ENCODE peak calls at places on chromosomes 7 and 10, in ten cellular contexts. G, Y, J, N, C, B, E, L, I and S are unnamed samples.

GRCh38 chr7:67019562-67020390 is 23.1 kb downstream of the TYW1 start:
- DNase-seq in E (no peak), C (peak; percentile 18), B (no peak), I (no peak), Y (no peak), L (no peak), G (no peak), J (peak; percentile 76), N (no peak), S (no peak)

GRCh38 chr7:127920787-127921438 is 110.3 kb downstream of the LRRC4 start:
- DNase-seq in N (no peak), E (peak; percentile 39), L (no peak), C (peak; percentile 80), B (no peak), I (no peak), Y (no peak), G (no peak), J (no peak), S (no peak)

GRCh38 chr7:80816806-80817205 is 102.0 kb downstream of the SEMA3C start:
- DNase-seq in N (no peak), E (no peak), B (no peak), C (no peak), G (no peak), I (no peak), J (no peak), L (no peak), Y (no peak), S (no peak)

GRCh38 chr7:112898432-112899290 is 108.5 kb upstream of the TMEM168 start:
- DNase-seq in E (peak; percentile 73), N (peak; percentile 71), J (peak; percentile 78), C (peak; percentile 80), Y (peak; percentile 69), I (no peak), B (no peak), G (no peak), L (no peak), S (peak; percentile 62)

GRCh38 chr7:146926833-146927232 is 810.2 kb downstream of the CNTNAP2 start:
- DNase-seq in N (no peak), G (no peak), Y (no peak), B (no peak), L (no peak), C (no peak), J (no peak), E (no peak), I (no peak), S (no peak)

GRCh38 chr10:58631715-58632114 is 119.0 kb downstream of the BICC1 start:
- DNase-seq in E (no peak), L (no peak), C (no peak), B (no peak), J (no peak), I (no peak), N (no peak), Y (no peak), G (no peak), S (no peak)

GRCh38 chr7:128947854-128948253 is 10.1 kb downstream of the IRF5 start:
- DNase-seq in E (no peak), N (no peak), J (peak; percentile 18), B (no peak), Y (no peak), C (no peak), I (no peak), G (no peak), L (no peak), S (no peak)

GRCh38 chr7:46032936-46033335 is 111.9 kb upstream of the IGFBP3 start:
- DNase-seq in I (no peak), E (no peak), Y (no peak), G (no peak), L (no peak), B (no peak), C (peak; percentile 9), N (no peak), J (peak; percentile 91), S (no peak)

GRCh38 chr10:1609596-1609995 is 127.7 kb downstream of the ADARB2 start:
- DNase-seq in N (no peak), B (no peak), J (no peak), C (no peak), L (no peak), G (no peak), E (no peak), Y (no peak), I (no peak), S (no peak)

GRCh38 chr10:47164800-47165128 is 135.2 kb upstream of the GDF10 start:
- DNase-seq in J (peak; percentile 50), N (no peak), I (no peak), E (no peak), C (no peak), B (no peak), G (no peak), L (no peak), Y (no peak), S (no peak)

GRCh38 chr10:100038561-100039071 is 28.9 kb upstream of the DNMBP start:
- DNase-seq in L (no peak), G (no peak), J (peak; percentile 34), Y (no peak), I (no peak), C (no peak), E (peak; percentile 44), N (peak; percentile 52), B (no peak), S (no peak)

GRCh38 chr10:72638586-72639440 is 12.9 kb upstream of the MICU1 start:
- DNase-seq in G (no peak), B (no peak), N (no peak), Y (no peak), E (peak; percentile 30), L (no peak), I (no peak), J (peak; percentile 31), C (no peak), S (no peak)

GRCh38 chr7:116772423-116772852 is 89.9 kb upstream of the CAPZA2 start:
- DNase-seq in C (peak; percentile 64), Y (no peak), E (no peak), B (no peak), I (no peak), J (peak; percentile 87), N (no peak), G (no peak), L (no peak), S (peak; percentile 61)

GRCh38 chr7:103412151-103412550 is 33.9 kb downstream of the SLC26A5 start:
- DNase-seq in Y (no peak), C (no peak), N (no peak), J (no peak), B (no peak), I (no peak), E (no peak), G (no peak), L (no peak), S (no peak)

GRCh38 chr7:69661342-69661741 is 63.1 kb downstream of the AUTS2 start:
- DNase-seq in C (no peak), Y (no peak), L (no peak), G (no peak), N (no peak), B (no peak), I (no peak), J (no peak), E (no peak), S (no peak)

GRCh38 chr10:96379758-96380157 is 21.0 kb upstream of the OPALIN start:
- DNase-seq in J (no peak), L (no peak), E (no peak), I (no peak), G (no peak), N (no peak), B (no peak), C (no peak), Y (no peak), S (no peak)

GRCh38 chr7:50857804-50858203 is 75.1 kb upstream of the GRB10 start:
- DNase-seq in I (no peak), G (no peak), Y (no peak), E (no peak), L (no peak), C (no peak), J (no peak), B (no peak), N (no peak), S (peak; percentile 19)

GRCh38 chr7:3673524-3673923 is 372.5 kb downstream of the SDK1 start:
- DNase-seq in C (peak; percentile 48), G (peak; percentile 43), J (peak; percentile 42), B (no peak), Y (peak; percentile 22), N (peak; percentile 55), I (no peak), L (peak; percentile 38), E (peak; percentile 18), S (peak; percentile 69)

GRCh38 chr7:101705327-101705726 is 76.2 kb upstream of the MYL10 start:
- DNase-seq in I (no peak), L (no peak), E (no peak), C (peak; percentile 74), G (no peak), J (peak; percentile 32), N (no peak), Y (no peak), B (no peak), S (no peak)

GRCh38 chr10:126931548-126931947 is 26.3 kb downstream of the DOCK1 start:
- DNase-seq in C (no peak), Y (no peak), J (no peak), I (no peak), E (no peak), G (no peak), L (no peak), B (no peak), N (no peak), S (no peak)

GRCh38 chr7:28068811-28069216 is 111.8 kb downstream of the JAZF1 start:
- DNase-seq in Y (no peak), N (no peak), C (peak; percentile 69), I (no peak), G (no peak), E (no peak), B (no peak), L (no peak), J (peak; percentile 24), S (no peak)

GRCh38 chr7:24970676-24971075 is 9.3 kb downstream of the OSBPL3 start:
- DNase-seq in G (no peak), I (no peak), E (no peak), B (no peak), C (peak; percentile 24), J (no peak), Y (no peak), N (no peak), L (no peak), S (no peak)

GRCh38 chr10:28906934-28907333 is 229.6 kb downstream of the BAMBI start:
- DNase-seq in E (no peak), C (peak; percentile 42), J (peak; percentile 51), L (no peak), Y (no peak), G (no peak), N (no peak), B (no peak), I (no peak), S (no peak)